ENCODE peak calls at places on chromosomes 5 and 9, in ten cellular contexts. X is progenitor cell of endocrine pancreas, S is brain microvascular endothelial cell, W is neural progenitor cell, Q is chondrocyte, N is A549, D is right lobe of liver, Y is epithelial cell of esophagus, H is GM13976, G is heart left ventricle. V is an unnamed sample.

GRCh38 chr5:139046551-139046950 is 151.6 kb downstream of the SIL1 start:
- DNase-seq in X (no peak), S (no peak), W (no peak), Q (no peak), N (no peak), D (no peak), Y (no peak), H (no peak), G (no peak), V (no peak)

GRCh38 chr5:136364307-136364706 is 1.0 kb downstream of the TRPC7 start:
- DNase-seq in X (no peak), S (no peak), W (peak; percentile 18), Q (no peak), N (peak; percentile 10), D (no peak), Y (peak; percentile 16), H (no peak), G (no peak), V (no peak)

GRCh38 chr5:32776203-32776602 is 65.1 kb downstream of the NPR3 start:
- DNase-seq in X (no peak), S (no peak), W (no peak), Q (no peak), N (no peak), D (no peak), Y (no peak), H (no peak), G (no peak), V (no peak)

GRCh38 chr9:99083051-99083450 is 21.9 kb upstream of the TGFBR1 start:
- DNase-seq in X (no peak), S (no peak), W (no peak), Q (no peak), N (no peak), D (no peak), Y (no peak), H (no peak), G (no peak), V (no peak)

GRCh38 chr5:133930061-133930823 is 38.2 kb downstream of the C5orf15 start:
- DNase-seq in X (no peak), S (peak; percentile 62), W (no peak), Q (no peak), N (no peak), D (no peak), Y (no peak), H (peak; percentile 70), G (no peak), V (peak; percentile 35)

GRCh38 chr9:129878253-129878652 is 43.0 kb downstream of the USP20 start:
- DNase-seq in X (no peak), S (no peak), W (no peak), Q (no peak), N (no peak), D (no peak), Y (no peak), H (no peak), G (no peak), V (no peak)

GRCh38 chr9:87499455-87500015 is 1.9 kb downstream of the DAPK1 start:
- DNase-seq in X (no peak), S (no peak), W (no peak), Q (no peak), N (no peak), D (no peak), Y (no peak), H (peak; percentile 59), G (no peak), V (no peak)

GRCh38 chr5:9165567-9165966 is 380.3 kb downstream of the SEMA5A start:
- DNase-seq in X (no peak), S (no peak), W (peak; percentile 30), Q (no peak), N (no peak), D (no peak), Y (no peak), H (no peak), G (no peak), V (no peak)

GRCh38 chr5:168583742-168584482 is 4.7 kb upstream of the PANK3 start:
- DNase-seq in X (no peak), S (no peak), W (no peak), Q (no peak), N (no peak), D (no peak), Y (no peak), H (no peak), G (no peak), V (no peak)

GRCh38 chr5:115350892-115351291 is 54.4 kb upstream of the CCDC112 start:
- DNase-seq in X (no peak), S (no peak), W (no peak), Q (no peak), N (no peak), D (no peak), Y (no peak), H (no peak), G (no peak), V (no peak)

GRCh38 chr9:68507098-68507795 is 33.4 kb downstream of the TMEM252 start:
- DNase-seq in X (no peak), S (no peak), W (peak; percentile 16), Q (no peak), N (peak; percentile 15), D (no peak), Y (peak; percentile 40), H (peak; percentile 35), G (no peak), V (no peak)

GRCh38 chr5:39760385-39761198 is 335.8 kb upstream of the DAB2 start:
- DNase-seq in X (no peak), S (peak; percentile 96), W (no peak), Q (no peak), N (no peak), D (no peak), Y (peak; percentile 78), H (no peak), G (peak; percentile 38), V (no peak)

GRCh38 chr5:82164109-82164956 is 113.8 kb downstream of the RPS23 start:
- DNase-seq in X (no peak), S (peak; percentile 91), W (no peak), Q (no peak), N (peak; percentile 17), D (no peak), Y (peak; percentile 84), H (no peak), G (no peak), V (no peak)

GRCh38 chr5:123083298-123083697 is 5.7 kb upstream of the PRDM6 start:
- DNase-seq in X (no peak), S (no peak), W (no peak), Q (no peak), N (no peak), D (no peak), Y (no peak), H (no peak), G (no peak), V (no peak)

GRCh38 chr5:56523779-56524178 is 290.6 kb upstream of the ANKRD55 start:
- DNase-seq in X (no peak), S (no peak), W (no peak), Q (no peak), N (no peak), D (no peak), Y (no peak), H (no peak), G (no peak), V (no peak)

GRCh38 chr9:74772126-74772525 is 115.6 kb downstream of the TRPM6 start:
- DNase-seq in X (no peak), S (no peak), W (no peak), Q (no peak), N (no peak), D (no peak), Y (no peak), H (peak; percentile 36), G (no peak), V (no peak)

GRCh38 chr5:56328753-56329560 is 95.8 kb upstream of the ANKRD55 start:
- DNase-seq in X (no peak), S (no peak), W (no peak), Q (no peak), N (no peak), D (no peak), Y (peak; percentile 83), H (peak; percentile 32), G (no peak), V (no peak)

DNA sequence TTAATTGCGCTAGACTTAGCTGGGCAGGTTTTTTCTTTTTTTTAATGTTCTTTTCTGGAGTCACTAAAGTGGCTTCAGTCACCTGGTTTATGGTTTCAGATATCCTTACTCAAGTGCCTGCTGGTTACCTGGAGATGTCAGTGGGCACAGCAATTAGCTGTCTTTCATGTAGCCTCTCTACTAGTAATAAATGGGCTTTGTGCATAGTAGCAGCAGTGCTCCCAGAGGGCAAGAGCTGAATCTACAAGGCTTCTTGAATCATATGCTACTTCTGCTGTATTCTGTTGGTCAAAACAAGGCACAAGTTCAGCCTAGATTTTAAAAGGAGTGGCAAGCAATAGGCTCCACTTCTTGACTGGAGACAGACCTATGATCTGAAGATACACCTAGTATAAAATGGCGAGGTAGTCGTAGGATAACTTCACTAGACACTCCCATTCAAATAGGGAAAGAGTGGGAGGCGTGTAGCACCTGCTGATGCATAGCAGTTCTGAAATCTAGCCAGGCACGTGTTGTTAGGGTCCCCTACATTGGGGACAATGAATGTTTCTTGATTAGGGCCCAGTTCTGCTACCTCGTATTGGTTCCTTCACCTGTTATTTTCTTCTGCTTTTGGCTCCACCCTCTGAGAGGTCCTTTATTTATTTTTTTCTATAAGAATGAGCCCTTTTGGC is 7.0 kb downstream of the SCAMP1 start:
- DNase-seq in X (no peak), S (no peak), W (no peak), Q (no peak), N (no peak), D (no peak), Y (no peak), H (no peak), G (no peak), V (no peak)
- TF ChIP-seq CTCF in X (peak; percentile 27), S (peak; percentile 33), W (peak; percentile 14), Q (peak; percentile 11), N (no peak), D (no peak), Y (no peak), H (no peak), G (no peak), V (no peak)

DNA sequence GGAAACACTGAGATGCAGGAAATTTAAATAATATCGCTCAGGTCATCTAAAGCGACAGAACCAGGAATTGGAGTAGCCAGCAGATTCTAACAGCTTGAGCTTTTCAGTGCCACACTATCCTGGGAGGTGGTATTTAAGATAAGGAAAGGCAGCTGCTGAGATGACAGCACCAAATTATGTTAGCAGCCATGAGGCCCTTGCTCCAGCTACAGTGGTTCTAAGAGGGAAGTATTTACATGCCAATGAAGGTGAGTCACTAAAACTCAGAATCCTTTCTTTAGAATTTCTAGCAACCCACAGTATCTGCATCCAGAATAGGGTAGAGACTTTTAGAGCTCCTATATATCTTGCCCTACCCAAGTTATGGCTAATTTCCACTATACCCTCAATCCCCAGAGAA is 127.0 kb upstream of the VLDLR start:
- DNase-seq in X (no peak), S (peak; percentile 56), W (no peak), Q (no peak), N (no peak), D (no peak), Y (peak; percentile 49), H (no peak), G (no peak), V (no peak)
- TF ChIP-seq CTCF in X (no peak), S (no peak), W (no peak), Q (no peak), N (no peak), D (no peak), Y (no peak), H (no peak), G (no peak), V (no peak)

GRCh38 chr5:99586878-99587277 is 658.1 kb upstream of the CHD1 start:
- DNase-seq in X (no peak), S (no peak), W (no peak), Q (no peak), N (no peak), D (no peak), Y (no peak), H (no peak), G (no peak), V (no peak)
- TF ChIP-seq CTCF in X (no peak), S (no peak), W (no peak), Q (no peak), N (no peak), D (no peak), Y (no peak), H (no peak), G (no peak), V (no peak)

GRCh38 chr5:16844952-16845351 is 91.1 kb downstream of the MYO10 start:
- DNase-seq in X (no peak), S (no peak), W (no peak), Q (no peak), N (no peak), D (no peak), Y (peak; percentile 24), H (no peak), G (no peak), V (no peak)
- TF ChIP-seq CTCF in X (peak; percentile 29), S (no peak), W (peak; percentile 25), Q (peak; percentile 38), N (peak; percentile 37), D (no peak), Y (peak; percentile 49), H (no peak), G (no peak), V (no peak)

V was measured in activated B cell treated with CpG ODN at 0.5 μM for 24 hours.